ENCODE peak calls at places on chromosomes 11 and 22, in ten cellular contexts. K is caudate nucleus; Z is mammary epithelial cell; C is HCT116; O is CD8-positive, alpha-beta memory T cell; N is uterus; H is spleen; G is fibroblast of lung; V is cardiac muscle cell; I is adrenal gland. S is an unnamed sample.
A peak's percentile ranks its signal among the peaks of the same experiment; 100 is the strongest.

GRCh38 chr11:35943761-35944502 is at the start of gene LDLRAD3:
- DNase-seq in K (peak; percentile 28), Z (peak; percentile 76), C (peak; percentile 37), O (no peak), N (peak; percentile 80), H (peak; percentile 90), G (peak; percentile 87), V (peak; percentile 93), I (peak; percentile 78), S (no peak)

GRCh38 chr11:65425971-65426838 is 3.6 kb downstream of the NEAT1 start:
- DNase-seq in K (no peak), Z (peak; percentile 84), C (peak; percentile 42), O (no peak), N (peak; percentile 17), H (no peak), G (peak; percentile 88), V (peak; percentile 80), I (peak; percentile 30), S (no peak)

GRCh38 chr11:120001161-120002135 is 136.5 kb downstream of the TRIM29 start:
- DNase-seq in K (no peak), Z (no peak), C (no peak), O (no peak), N (no peak), H (no peak), G (no peak), V (no peak), I (no peak), S (no peak)

GRCh38 chr11:123480290-123480815 is 50.3 kb downstream of the GRAMD1B start:
- DNase-seq in K (no peak), Z (no peak), C (no peak), O (no peak), N (no peak), H (no peak), G (no peak), V (no peak), I (no peak), S (no peak)

GRCh38 chr11:68498313-68498712 is 37.8 kb downstream of the PPP6R3 start:
- DNase-seq in K (no peak), Z (no peak), C (no peak), O (no peak), N (no peak), H (no peak), G (no peak), V (peak; percentile 21), I (no peak), S (no peak)

GRCh38 chr11:6596237-6596877 is 7.1 kb downstream of the RRP8 start:
- DNase-seq in K (no peak), Z (no peak), C (no peak), O (no peak), N (no peak), H (no peak), G (no peak), V (no peak), I (no peak), S (no peak)

GRCh38 chr11:116472661-116473060 is 300.1 kb downstream of the BUD13 start:
- DNase-seq in K (no peak), Z (no peak), C (no peak), O (no peak), N (peak; percentile 67), H (no peak), G (no peak), V (no peak), I (no peak), S (no peak)

GRCh38 chr11:20854214-20854613 is 184.8 kb downstream of the NELL1 start:
- DNase-seq in K (no peak), Z (no peak), C (no peak), O (no peak), N (no peak), H (no peak), G (no peak), V (no peak), I (no peak), S (no peak)

GRCh38 chr22:18998998-18999397 is 62.9 kb upstream of the PRODH start:
- DNase-seq in K (no peak), Z (no peak), C (no peak), O (no peak), N (no peak), H (no peak), G (no peak), V (no peak), I (no peak), S (no peak)

DNA sequence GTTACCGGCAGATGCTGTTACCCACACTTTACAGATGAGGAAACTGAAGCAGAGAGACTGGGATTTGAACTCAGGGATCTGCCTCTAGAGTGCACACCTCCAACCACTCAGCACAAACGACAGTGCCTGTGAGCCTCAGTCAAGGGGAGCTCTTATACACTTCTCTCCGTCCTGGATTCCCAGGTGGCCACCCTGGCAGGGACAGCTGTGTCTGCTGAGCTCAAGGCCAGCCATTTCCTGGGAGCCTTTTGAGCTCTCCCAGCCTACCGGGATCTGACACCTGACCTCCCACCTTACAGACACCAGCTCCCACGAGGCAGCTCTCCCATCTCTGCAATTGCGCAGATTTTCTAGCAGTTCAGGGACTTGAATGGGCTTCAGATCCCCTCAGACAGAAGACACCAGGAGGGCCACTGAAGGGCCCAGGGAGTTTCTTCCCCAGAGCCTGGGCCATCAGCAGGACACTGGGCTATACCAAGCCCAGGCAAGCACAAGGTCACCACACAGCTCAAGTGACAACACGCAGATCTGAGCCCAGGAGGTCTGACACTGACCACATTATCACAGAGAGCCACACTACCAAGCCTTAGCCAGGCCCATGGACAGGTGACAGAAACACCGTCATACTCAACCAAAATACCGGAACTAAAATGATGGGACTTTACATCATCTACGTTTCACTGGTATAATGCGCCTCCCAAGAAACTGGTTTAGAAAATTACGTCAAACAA is 17.1 kb downstream of the PDGFB start:
- DNase-seq in K (no peak), Z (no peak), C (no peak), O (no peak), N (no peak), H (no peak), G (no peak), V (no peak), I (no peak), S (no peak)
- H3K27ac ChIP-seq in K (no peak overlapping the region), Z (no peak overlapping the region), C (no peak overlapping the region), O (no peak overlapping the region), N (no peak overlapping the region), H (no peak overlapping the region), G (no peak overlapping the region), V (no peak overlapping the region), I (no peak overlapping the region), S (no peak overlapping the region)

DNA sequence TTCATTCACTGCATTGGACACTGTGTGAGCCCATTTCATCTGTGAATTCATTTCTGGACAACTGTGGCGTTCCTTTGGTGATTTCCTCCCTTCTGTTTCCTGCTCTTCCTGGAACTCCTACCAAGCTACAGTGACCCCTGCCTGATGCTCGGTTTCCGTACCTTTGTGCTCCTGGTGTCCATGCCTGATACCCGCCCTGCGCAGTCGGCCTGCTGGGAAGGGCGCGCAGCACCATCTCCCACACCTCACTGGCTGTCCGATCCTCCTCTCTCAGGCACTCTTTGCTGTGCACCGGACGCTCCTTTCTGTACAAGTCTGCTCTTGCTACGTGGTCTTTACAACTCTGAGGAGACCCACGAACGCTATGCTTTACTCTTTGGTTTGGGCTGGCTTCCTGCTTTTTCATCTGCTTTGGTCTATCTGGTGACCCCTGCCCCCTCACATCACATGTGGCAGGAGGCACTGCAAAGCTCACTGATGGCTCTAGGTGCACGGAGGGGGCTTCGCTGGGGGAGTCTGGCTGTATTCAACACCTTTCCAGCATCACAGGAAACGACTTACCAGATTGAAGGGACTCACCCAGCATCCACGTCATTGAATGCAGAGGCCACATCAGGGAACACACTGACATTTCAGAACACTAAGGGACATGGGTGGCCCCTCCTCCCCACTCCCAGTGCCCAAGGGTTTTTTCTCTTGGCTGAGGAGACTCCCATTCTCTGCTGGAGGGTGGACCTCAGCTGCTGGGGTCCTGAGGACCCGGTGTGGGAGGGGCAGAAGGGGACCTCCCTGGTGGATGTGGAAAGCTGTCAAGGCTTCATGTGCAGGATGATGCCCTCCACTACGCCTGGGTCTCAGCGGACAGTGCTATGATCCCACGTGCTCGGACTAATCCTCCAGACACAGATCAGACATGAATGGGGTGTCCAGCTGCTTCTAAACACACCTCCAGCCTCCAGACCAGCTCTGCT is 27.0 kb upstream of the MOB2 start:
- DNase-seq in K (no peak), Z (no peak), C (no peak), O (no peak), N (no peak), H (peak; percentile 72), G (no peak), V (no peak), I (no peak), S (no peak)
- H3K27ac ChIP-seq in K (no peak overlapping the region), Z (no peak overlapping the region), C (no peak overlapping the region), O (no peak overlapping the region), N (no peak overlapping the region), H (peak overlapping the region; percentile 21), G (no peak overlapping the region), V (no peak overlapping the region), I (no peak overlapping the region), S (no peak overlapping the region)

GRCh38 chr11:13209379-13209778 is 68.2 kb upstream of the BMAL1 start:
- DNase-seq in K (no peak), Z (no peak), C (no peak), O (no peak), N (no peak), H (no peak), G (no peak), V (no peak), I (no peak), S (no peak)
- H3K27ac ChIP-seq in K (no peak overlapping the region), Z (no peak overlapping the region), C (no peak overlapping the region), O (no peak overlapping the region), N (peak overlapping the region; percentile 64), H (no peak overlapping the region), G (no peak overlapping the region), V (no peak overlapping the region), I (no peak overlapping the region), S (no peak overlapping the region)

GRCh38 chr22:41351011-41351410 is 30.7 kb upstream of the TEF start:
- DNase-seq in K (no peak), Z (no peak), C (no peak), O (no peak), N (no peak), H (no peak), G (no peak), V (no peak), I (peak; percentile 62), S (no peak)

GRCh38 chr22:41354979-41355378 is 26.8 kb upstream of the TEF start:
- DNase-seq in K (no peak), Z (no peak), C (no peak), O (no peak), N (no peak), H (no peak), G (no peak), V (no peak), I (no peak), S (no peak)

GRCh38 chr22:41353862-41354575 is 27.7 kb upstream of the TEF start:
- DNase-seq in K (no peak), Z (no peak), C (no peak), O (no peak), N (no peak), H (no peak), G (no peak), V (no peak), I (no peak), S (no peak)

GRCh38 chr22:41350087-41350486 is 31.7 kb upstream of the TEF start:
- DNase-seq in K (no peak), Z (no peak), C (no peak), O (no peak), N (no peak), H (no peak), G (no peak), V (no peak), I (no peak), S (no peak)

DNA sequence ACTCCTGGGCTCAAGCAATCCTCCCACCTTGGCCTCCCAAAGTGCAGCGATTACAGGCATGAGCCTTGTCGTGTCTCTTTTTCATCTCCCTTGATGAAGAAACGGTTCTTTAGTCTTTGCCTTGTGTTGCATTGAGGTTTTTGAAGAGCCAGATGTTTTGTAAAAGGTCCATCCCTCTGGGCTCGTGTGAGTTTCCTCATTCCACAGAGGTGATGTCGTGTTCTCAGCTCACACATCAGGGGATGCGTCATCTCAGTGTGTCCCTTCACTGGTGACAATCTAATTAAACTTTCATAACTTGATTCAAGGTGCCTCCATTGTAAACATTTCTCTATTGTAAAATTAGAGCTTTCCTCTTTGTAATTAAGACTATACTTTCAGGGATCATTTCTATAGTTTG is 29.7 kb upstream of the TEF start:
- DNase-seq in K (no peak), Z (peak; percentile 50), C (peak; percentile 6), O (no peak), N (no peak), H (no peak), G (peak; percentile 46), V (peak; percentile 43), I (no peak), S (no peak)
- H3K27ac ChIP-seq in K (no peak overlapping the region), Z (no peak overlapping the region), C (peak overlapping the region; percentile 19), O (no peak overlapping the region), N (no peak overlapping the region), H (no peak overlapping the region), G (peak overlapping the region; percentile 49), V (no peak overlapping the region), I (no peak overlapping the region), S (peak overlapping the region; percentile 35)